ENCODE peak calls at places on chromosome 3, in ten cellular contexts. F is RWPE2, U is HepG2, V is foreskin fibroblast, B is GM12865, O is MCF 10A, A is cardiac muscle cell, R is PC-9, Q is GM13977, E is dorsolateral prefrontal cortex. Y is an unnamed sample.

GRCh38 chr3:143726727-143727126 is 121.5 kb downstream of the SLC9A9 start:
- DNase-seq in F (no peak), U (no peak), V (peak), B (no peak), O (no peak), A (no peak), R (no peak), Q (no peak), E (no peak), Y (peak)

GRCh38 chr3:192516850-192517249 is 210.5 kb downstream of the FGF12 start:
- DNase-seq in F (no peak), U (no peak), V (no peak), B (no peak), O (no peak), A (no peak), R (no peak), Q (no peak), E (no peak), Y (no peak)

GRCh38 chr3:59502806-59503205 is 453.0 kb upstream of the CFAP20DC start:
- DNase-seq in F (no peak), U (no peak), V (peak), B (no peak), O (peak), A (no peak), R (no peak), Q (no peak), E (no peak), Y (peak)

GRCh38 chr3:196246612-196247308 is 30.4 kb downstream of the SLC51A start:
- DNase-seq in F (no peak), U (no peak), V (peak), B (no peak), O (peak), A (no peak), R (no peak), Q (no peak), E (no peak), Y (peak)

GRCh38 chr3:119145500-119146167 is at the start of gene TEX55:
- DNase-seq in F (no peak), U (peak), V (peak), B (peak), O (peak), A (peak), R (no peak), Q (peak), E (no peak), Y (peak)

GRCh38 chr3:157493627-157494550 is 9.3 kb downstream of the VEPH1 start:
- DNase-seq in F (no peak), U (peak), V (peak), B (peak), O (peak), A (peak), R (peak), Q (peak), E (peak), Y (peak)

GRCh38 chr3:196528639-196529233 is 13.6 kb upstream of the SMCO1 start:
- DNase-seq in F (peak), U (no peak), V (peak), B (peak), O (peak), A (peak), R (peak), Q (peak), E (peak), Y (no peak)

GRCh38 chr3:69462022-69462825 is 76.3 kb upstream of the FRMD4B start:
- DNase-seq in F (no peak), U (no peak), V (no peak), B (no peak), O (peak), A (no peak), R (no peak), Q (no peak), E (no peak), Y (no peak)

GRCh38 chr3:186209810-186210752 is 101.2 kb upstream of the ETV5 start:
- DNase-seq in F (no peak), U (peak), V (peak), B (peak), O (peak), A (no peak), R (no peak), Q (no peak), E (peak), Y (peak)

GRCh38 chr3:139629033-139629432 is 48.7 kb downstream of the NMNAT3 start:
- DNase-seq in F (no peak), U (peak), V (peak), B (peak), O (peak), A (no peak), R (no peak), Q (peak), E (no peak), Y (no peak)

GRCh38 chr3:17645074-17645698 is 97.2 kb downstream of the TBC1D5 start:
- DNase-seq in F (no peak), U (peak), V (peak), B (peak), O (peak), A (peak), R (peak), Q (no peak), E (no peak), Y (no peak)

GRCh38 chr3:157794771-157795170 is 291.6 kb upstream of the VEPH1 start:
- DNase-seq in F (no peak), U (no peak), V (peak), B (no peak), O (peak), A (no peak), R (peak), Q (no peak), E (no peak), Y (peak)

GRCh38 chr3:159726231-159726964 is 262.2 kb upstream of the IL12A start:
- DNase-seq in F (peak), U (no peak), V (peak), B (no peak), O (peak), A (no peak), R (peak), Q (no peak), E (no peak), Y (no peak)

GRCh38 chr3:172104471-172105072 is 65.2 kb downstream of the FNDC3B start:
- DNase-seq in F (no peak), U (no peak), V (no peak), B (peak), O (no peak), A (peak), R (no peak), Q (no peak), E (no peak), Y (no peak)

GRCh38 chr3:80190051-80190450 is 422.3 kb upstream of the ROBO1 start:
- DNase-seq in F (peak), U (no peak), V (peak), B (no peak), O (peak), A (no peak), R (peak), Q (no peak), E (no peak), Y (peak)

GRCh38 chr3:178325330-178325729 is 210.9 kb upstream of the KCNMB2 start:
- DNase-seq in F (no peak), U (no peak), V (peak), B (no peak), O (peak), A (no peak), R (no peak), Q (no peak), E (no peak), Y (peak)

GRCh38 chr3:113968986-113969385 is 21.2 kb downstream of the ZDHHC23 start:
- DNase-seq in F (no peak), U (peak), V (peak), B (no peak), O (peak), A (no peak), R (no peak), Q (no peak), E (no peak), Y (peak)

GRCh38 chr3:113963879-113964278 is 16.1 kb downstream of the ZDHHC23 start:
- DNase-seq in F (no peak), U (no peak), V (no peak), B (no peak), O (no peak), A (no peak), R (no peak), Q (no peak), E (no peak), Y (no peak)

DNA sequence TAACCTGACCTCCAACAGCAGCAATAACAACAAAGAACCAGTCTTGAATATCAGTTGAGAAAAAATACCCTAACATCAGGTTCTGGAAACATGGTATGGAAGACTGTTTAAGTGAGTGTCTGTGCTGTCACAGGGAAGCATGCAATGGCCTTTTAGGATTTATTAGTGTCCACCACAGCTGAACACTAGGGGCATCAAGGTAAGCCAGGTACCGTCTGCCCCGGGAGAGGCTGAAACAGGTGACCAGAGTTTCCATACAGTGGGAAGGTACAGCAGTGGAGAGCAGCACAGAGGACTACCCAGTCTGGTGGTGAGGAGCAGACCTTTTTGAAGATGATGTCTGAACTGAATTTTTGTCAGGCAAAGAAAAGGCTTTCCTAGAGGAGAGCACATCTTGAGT is 18.4 kb downstream of the ZDHHC23 start:
- DNase-seq in F (no peak), U (no peak), V (no peak), B (no peak), O (no peak), A (no peak), R (no peak), Q (no peak), E (no peak), Y (no peak)
- TF ChIP-seq CTCF in F (no peak), U (no peak), V (no peak), B (no peak), O (no peak), A (no peak), R (no peak), Q (no peak), E (no peak), Y (no peak)

GRCh38 chr3:46411271-46411670 is 4.2 kb downstream of the CCRL2 start:
- DNase-seq in F (no peak), U (no peak), V (no peak), B (no peak), O (no peak), A (no peak), R (no peak), Q (no peak), E (no peak), Y (no peak)
- TF ChIP-seq CTCF in F (no peak), U (no peak), V (no peak), B (no peak), O (no peak), A (no peak), R (peak), Q (no peak), E (no peak), Y (peak)

GRCh38 chr3:65974505-65974904 is 64.2 kb downstream of the MAGI1 start:
- DNase-seq in F (no peak), U (no peak), V (no peak), B (peak), O (peak), A (no peak), R (no peak), Q (no peak), E (no peak), Y (no peak)
- TF ChIP-seq CTCF in F (no peak), U (peak), V (no peak), B (peak), O (no peak), A (no peak), R (no peak), Q (no peak), E (no peak), Y (no peak)

GRCh38 chr3:128122013-128122412 is 1.6 kb downstream of the RUVBL1 start:
- DNase-seq in F (no peak), U (no peak), V (no peak), B (no peak), O (no peak), A (no peak), R (no peak), Q (no peak), E (no peak), Y (no peak)
- TF ChIP-seq CTCF in F (no peak), U (no peak), V (no peak), B (no peak), O (no peak), A (no peak), R (no peak), Q (no peak), E (no peak), Y (no peak)

DNA sequence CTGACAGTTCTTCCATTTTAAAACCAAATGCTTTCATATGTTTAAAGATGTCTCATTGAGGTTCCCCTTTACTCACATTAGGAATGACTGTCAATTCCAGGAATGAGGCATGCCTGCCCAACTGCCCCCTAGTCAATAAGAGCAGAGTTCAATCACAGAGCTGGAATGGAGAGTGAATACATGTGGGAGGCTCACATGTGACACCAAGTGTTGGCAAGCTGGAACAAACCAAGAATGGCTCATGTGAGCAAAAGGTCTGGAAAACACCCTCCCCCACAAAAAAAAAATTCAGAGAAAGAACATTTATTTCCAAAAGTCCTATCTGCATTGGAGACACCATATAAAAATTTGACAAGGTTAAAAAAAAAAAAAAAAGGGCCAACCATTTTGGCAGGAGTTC is 3.7 kb downstream of the PBRM1 start:
- DNase-seq in F (no peak), U (peak), V (peak), B (peak), O (peak), A (peak), R (peak), Q (no peak), E (no peak), Y (no peak)
- TF ChIP-seq CTCF in F (peak), U (peak), V (no peak), B (no peak), O (peak), A (peak), R (peak), Q (peak), E (no peak), Y (peak)

DNA sequence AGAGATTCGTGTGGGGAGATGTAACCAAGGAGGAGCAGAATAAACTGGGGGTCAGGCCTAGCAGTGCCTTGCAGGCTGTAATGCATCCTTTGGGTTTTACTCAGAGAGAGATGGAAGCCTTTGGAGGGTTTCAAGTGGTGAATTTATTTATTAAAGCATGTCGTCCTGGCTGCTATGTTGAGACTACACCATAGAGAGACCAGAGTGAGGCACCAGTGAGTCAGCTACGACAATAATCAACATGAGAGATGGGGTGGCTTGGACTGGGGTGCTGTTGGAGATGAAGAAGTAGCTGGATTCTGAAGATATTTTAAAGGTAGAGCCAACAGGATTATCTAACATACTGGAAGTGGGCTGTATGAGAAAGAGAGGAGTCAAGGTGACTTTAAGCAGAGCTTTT is 335.3 kb upstream of the ARHGEF26 start:
- DNase-seq in F (no peak), U (no peak), V (no peak), B (peak), O (no peak), A (no peak), R (no peak), Q (no peak), E (no peak), Y (no peak)
- TF ChIP-seq CTCF in F (no peak), U (peak), V (no peak), B (peak), O (no peak), A (no peak), R (no peak), Q (no peak), E (no peak), Y (no peak)

GRCh38 chr3:141114179-141114745 is 63.1 kb downstream of the SPSB4 start:
- DNase-seq in F (no peak), U (no peak), V (no peak), B (no peak), O (no peak), A (no peak), R (no peak), Q (no peak), E (no peak), Y (no peak)
- TF ChIP-seq CTCF in F (no peak), U (no peak), V (no peak), B (no peak), O (no peak), A (no peak), R (no peak), Q (no peak), E (no peak), Y (no peak)

GRCh38 chr3:165210132-165210531 is 13.9 kb upstream of the SLITRK3 start:
- DNase-seq in F (no peak), U (peak), V (no peak), B (no peak), O (peak), A (no peak), R (no peak), Q (no peak), E (no peak), Y (no peak)
- TF ChIP-seq CTCF in F (peak), U (no peak), V (no peak), B (peak), O (no peak), A (peak), R (peak), Q (no peak), E (peak), Y (peak)

GRCh38 chr3:135982922-135983581 is 17.5 kb downstream of the PPP2R3A start:
- DNase-seq in F (no peak), U (no peak), V (peak), B (no peak), O (peak), A (no peak), R (no peak), Q (no peak), E (no peak), Y (no peak)
- TF ChIP-seq CTCF in F (no peak), U (no peak), V (no peak), B (no peak), O (no peak), A (no peak), R (no peak), Q (no peak), E (no peak), Y (no peak)

GRCh38 chr3:71500696-71501095 is 82.8 kb downstream of the FOXP1 start:
- DNase-seq in F (no peak), U (no peak), V (no peak), B (no peak), O (no peak), A (no peak), R (no peak), Q (no peak), E (no peak), Y (no peak)

GRCh38 chr3:71499477-71499876 is 84.1 kb downstream of the FOXP1 start:
- DNase-seq in F (no peak), U (no peak), V (no peak), B (no peak), O (no peak), A (no peak), R (no peak), Q (no peak), E (no peak), Y (no peak)

GRCh38 chr3:71497367-71497925 is 86.1 kb downstream of the FOXP1 start:
- DNase-seq in F (no peak), U (peak), V (no peak), B (no peak), O (no peak), A (no peak), R (no peak), Q (no peak), E (no peak), Y (no peak)

GRCh38 chr3:71498053-71498452 is 85.5 kb downstream of the FOXP1 start:
- DNase-seq in F (no peak), U (no peak), V (no peak), B (no peak), O (no peak), A (no peak), R (no peak), Q (no peak), E (peak), Y (no peak)

GRCh38 chr3:71498543-71498942 is 85.0 kb downstream of the FOXP1 start:
- DNase-seq in F (no peak), U (no peak), V (no peak), B (no peak), O (no peak), A (no peak), R (no peak), Q (no peak), E (no peak), Y (no peak)
- TF ChIP-seq CTCF in F (no peak), U (no peak), V (no peak), B (no peak), O (no peak), A (no peak), R (no peak), Q (no peak), E (no peak), Y (no peak)

Y was measured in AG09309.